ENCODE peak calls at places on chromosomes 1 and 21, in five cellular contexts. M, E, D, J and O are unnamed samples.

GRCh38 chr1:184162266-184162665 is 110.7 kb downstream of the TSEN15 start:
- DNase-seq in M (no peak), E (no peak), D (no peak), J (no peak), O (no peak)

GRCh38 chr21:16186742-16187141 is 457.0 kb downstream of the USP25 start:
- DNase-seq in M (peak), E (no peak), D (no peak), J (no peak), O (no peak)

GRCh38 chr1:6001992-6002576 is 9.9 kb upstream of the NPHP4 start:
- DNase-seq in M (no peak), E (peak), D (no peak), J (no peak), O (no peak)

GRCh38 chr1:176515310-176515709 is 52.3 kb downstream of the PAPPA2 start:
- DNase-seq in M (no peak), E (no peak), D (no peak), J (peak), O (no peak)

GRCh38 chr1:174875306-174875705 is 124.4 kb upstream of the CACYBP start:
- DNase-seq in M (no peak), E (peak), D (peak), J (no peak), O (no peak)

GRCh38 chr1:66388918-66389317 is 145.0 kb upstream of the SGIP1 start:
- DNase-seq in M (no peak), E (no peak), D (no peak), J (no peak), O (no peak)

GRCh38 chr1:49351744-49352143 is 575.1 kb upstream of the BEND5 start:
- DNase-seq in M (peak), E (no peak), D (no peak), J (peak), O (no peak)

GRCh38 chr1:58919226-58919985 is 135.6 kb upstream of the JUN start:
- DNase-seq in M (no peak), E (no peak), D (no peak), J (no peak), O (no peak)

GRCh38 chr1:238830036-238830611 is 556.2 kb upstream of the CHRM3 start:
- DNase-seq in M (no peak), E (no peak), D (no peak), J (no peak), O (no peak)

GRCh38 chr1:18060331-18060730 is 47.3 kb upstream of the IGSF21 start:
- DNase-seq in M (no peak), E (no peak), D (no peak), J (no peak), O (no peak)